ENCODE peak calls at places on chromosomes 6 and 20, in ten cellular contexts. O is naive thymus-derived CD4-positive, alpha-beta T cell; J is IMR-90; A is breast epithelium; P is H7; K is neural progenitor cell; X is tibial artery; C is HCT116; N is left lung; Y is heart left ventricle. H is an unnamed sample. For H3K36me3, the result is how much of the 10 kb centered on the place peaks cover.

GRCh38 chr6:28395918-28396317 is 3.6 kb downstream of the ZSCAN12 start:
- DNase-seq in O (no peak), J (no peak), A (no peak), P (no peak), K (no peak), X (no peak), C (no peak), N (no peak), Y (no peak), H (no peak)

GRCh38 chr6:3229566-3230274 is 2.3 kb upstream of the TUBB2B start:
- DNase-seq in O (no peak), J (no peak), A (no peak), P (peak), K (peak), X (no peak), C (no peak), N (no peak), Y (no peak), H (peak)

GRCh38 chr6:7959453-7959852 is 48.9 kb upstream of the TXNDC5 start:
- DNase-seq in O (no peak), J (no peak), A (no peak), P (no peak), K (no peak), X (no peak), C (no peak), N (no peak), Y (no peak), H (no peak)

GRCh38 chr20:4227085-4227821 is 211.9 kb upstream of the RNF24 start:
- DNase-seq in O (no peak), J (peak), A (no peak), P (peak), K (peak), X (no peak), C (no peak), N (no peak), Y (no peak), H (peak)

GRCh38 chr6:163539101-163539762 is 124.7 kb downstream of the QKI start:
- DNase-seq in O (no peak), J (no peak), A (no peak), P (no peak), K (no peak), X (no peak), C (no peak), N (no peak), Y (no peak), H (no peak)

GRCh38 chr6:7728855-7729590 is 3.1 kb downstream of the BMP6 start:
- DNase-seq in O (no peak), J (no peak), A (no peak), P (peak), K (peak), X (no peak), C (no peak), N (no peak), Y (no peak), H (no peak)

GRCh38 chr6:14634072-14634471 is 516.5 kb downstream of the CD83 start:
- DNase-seq in O (peak), J (no peak), A (no peak), P (peak), K (no peak), X (no peak), C (no peak), N (no peak), Y (no peak), H (no peak)

GRCh38 chr6:78629154-78629721 is 238.1 kb upstream of the IRAK1BP1 start:
- DNase-seq in O (no peak), J (peak), A (no peak), P (peak), K (no peak), X (no peak), C (no peak), N (no peak), Y (no peak), H (no peak)

GRCh38 chr6:27668442-27669275 is 195.8 kb upstream of the ZNF184 start:
- DNase-seq in O (no peak), J (peak), A (no peak), P (peak), K (peak), X (no peak), C (peak), N (no peak), Y (no peak), H (peak)

GRCh38 chr20:40287683-40288082 is 401.4 kb downstream of the MAFB start:
- DNase-seq in O (no peak), J (no peak), A (no peak), P (no peak), K (no peak), X (no peak), C (no peak), N (no peak), Y (no peak), H (no peak)

GRCh38 chr6:24524329-24524728 is 29.6 kb downstream of the ALDH5A1 start:
- DNase-seq in O (no peak), J (no peak), A (no peak), P (no peak), K (no peak), X (no peak), C (no peak), N (no peak), Y (no peak), H (no peak)

GRCh38 chr6:131205891-131206290 is 70.6 kb downstream of the AKAP7 start:
- DNase-seq in O (peak), J (no peak), A (no peak), P (no peak), K (no peak), X (no peak), C (no peak), N (no peak), Y (no peak), H (no peak)

GRCh38 chr20:49396230-49396629 is 86.2 kb downstream of the KCNB1 start:
- DNase-seq in O (no peak), J (no peak), A (no peak), P (no peak), K (no peak), X (no peak), C (no peak), N (no peak), Y (no peak), H (no peak)
- H3K4me3 ChIP-seq in O (no peak), J (no peak), A (no peak), P (no peak), K (no peak), X (no peak), C (no peak), N (no peak), Y (no peak), H (no peak)

GRCh38 chr20:38950254-38950653 is 11.9 kb upstream of the DHX35 start:
- DNase-seq in O (no peak), J (no peak), A (no peak), P (no peak), K (no peak), X (no peak), C (no peak), N (no peak), Y (no peak), H (no peak)
- H3K36me3 ChIP-seq in O (under half), J (under half), A (under half), P (under half), K (under half), X (under half), C (half or more), N (under half), Y (under half), H (half or more)

GRCh38 chr6:125750692-125751333 is 1.4 kb downstream of the HEY2 start:
- DNase-seq in O (no peak), J (no peak), A (no peak), P (no peak), K (no peak), X (no peak), C (no peak), N (no peak), Y (no peak), H (no peak)
- H3K4me3 ChIP-seq in O (peak), J (no peak), A (peak), P (peak), K (peak), X (peak), C (no peak), N (no peak), Y (peak), H (no peak)

DNA sequence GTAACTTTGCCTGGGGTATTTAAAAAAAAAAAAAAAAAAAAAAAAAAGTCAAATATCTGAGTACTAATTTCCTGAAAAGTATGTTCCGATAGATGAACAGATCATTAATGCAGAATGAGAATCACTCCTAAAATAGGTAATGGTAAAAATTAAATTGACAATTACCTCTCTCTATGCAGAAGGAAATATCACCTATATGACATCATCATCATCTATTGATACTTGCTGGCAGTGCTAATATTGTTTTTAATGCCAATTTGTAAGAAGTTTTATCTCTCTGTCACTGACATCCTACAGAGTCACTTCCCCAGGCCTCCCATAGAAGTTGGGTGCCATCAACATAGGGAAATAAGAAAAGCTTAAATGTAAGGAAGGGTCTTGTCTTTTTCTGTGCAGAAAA is 29.9 kb downstream of the ADNP start:
- DNase-seq in O (no peak), J (no peak), A (no peak), P (no peak), K (no peak), X (no peak), C (no peak), N (no peak), Y (no peak), H (no peak)
- H3K36me3 ChIP-seq in O (half or more), J (under half), A (under half), P (under half), K (under half), X (under half), C (half or more), N (under half), Y (half or more), H (half or more)

GRCh38 chr20:57449398-57450354 is 58.5 kb downstream of the RBM38 start:
- DNase-seq in O (no peak), J (no peak), A (no peak), P (no peak), K (no peak), X (no peak), C (no peak), N (no peak), Y (no peak), H (no peak)

GRCh38 chr20:57450419-57450818 is 59.2 kb downstream of the RBM38 start:
- DNase-seq in O (no peak), J (peak), A (no peak), P (no peak), K (no peak), X (peak), C (no peak), N (peak), Y (peak), H (no peak)

GRCh38 chr20:57450931-57451330 is 59.7 kb downstream of the RBM38 start:
- DNase-seq in O (no peak), J (no peak), A (no peak), P (no peak), K (no peak), X (no peak), C (no peak), N (no peak), Y (no peak), H (no peak)

GRCh38 chr20:57451356-57451755 is 60.2 kb downstream of the RBM38 start:
- DNase-seq in O (no peak), J (no peak), A (no peak), P (peak), K (no peak), X (no peak), C (no peak), N (no peak), Y (no peak), H (no peak)

GRCh38 chr20:57451759-57452661 is 60.8 kb downstream of the RBM38 start:
- DNase-seq in O (peak), J (no peak), A (no peak), P (no peak), K (no peak), X (no peak), C (no peak), N (no peak), Y (peak), H (no peak)
- H3K4me3 ChIP-seq in O (peak), J (no peak), A (no peak), P (no peak), K (no peak), X (no peak), C (no peak), N (no peak), Y (no peak), H (no peak)

H was measured in HAP-1.